ENCODE peak calls at places on chromosomes 11 and 22, in nine cellular contexts. F is sigmoid colon; Y is left lung; A is testis; Z is small intestine; T is RWPE2; V is CD8-positive, alpha-beta memory T cell; D is upper lobe of right lung; M is CD8-positive, alpha-beta T cell. J is an unnamed sample.

GRCh38 chr22:37749831-37750595 is 53.2 kb downstream of the TRIOBP start:
- DNase-seq in A (no peak), Z (no peak), T (peak; percentile 88), V (no peak), M (no peak), F (no peak), Y (no peak), D (no peak), J (peak; percentile 91)

GRCh38 chr22:24501366-24502005 is 6.4 kb downstream of the UPB1 start:
- DNase-seq in T (no peak), M (no peak), Z (no peak), F (no peak), D (peak; percentile 54), Y (no peak), A (no peak), V (no peak), J (no peak)

GRCh38 chr11:114440121-114440860 is 1.0 kb downstream of the REXO2 start:
- DNase-seq in Z (no peak), D (no peak), A (no peak), F (no peak), V (no peak), T (no peak), Y (no peak), M (no peak), J (no peak)

GRCh38 chr11:133821776-133822175 is 23.5 kb downstream of the SPATA19 start:
- DNase-seq in V (no peak), T (no peak), F (no peak), D (no peak), M (no peak), Z (peak; percentile 44), A (peak; percentile 87), Y (no peak), J (no peak)

GRCh38 chr11:27367881-27368280 is 4.9 kb upstream of the CCDC34 start:
- DNase-seq in Z (no peak), D (no peak), F (no peak), A (no peak), M (no peak), Y (no peak), T (no peak), V (no peak), J (no peak)

GRCh38 chr22:27801616-27802388 is at the start of gene MN1:
- DNase-seq in A (peak; percentile 79), F (no peak), T (no peak), Y (no peak), M (peak; percentile 39), Z (peak; percentile 12), D (peak; percentile 72), V (peak; percentile 32), J (peak; percentile 33)

GRCh38 chr11:33307984-33308383 is 50.8 kb downstream of the HIPK3 start:
- DNase-seq in F (no peak), M (no peak), Y (no peak), Z (no peak), A (no peak), V (no peak), D (no peak), T (no peak), J (no peak)

GRCh38 chr11:73404048-73404447 is 27.8 kb downstream of the RELT start:
- DNase-seq in D (no peak), M (no peak), A (peak; percentile 84), T (no peak), V (no peak), Y (peak; percentile 74), F (peak; percentile 78), Z (peak; percentile 63), J (no peak)

GRCh38 chr22:22418163-22418549 is 90.4 kb downstream of the ZNF280B start:
- DNase-seq in V (no peak), F (no peak), T (no peak), D (no peak), M (no peak), A (no peak), Y (no peak), Z (no peak), J (no peak)

GRCh38 chr11:67411785-67412152 is 3.7 kb upstream of the CARNS1 start:
- DNase-seq in A (no peak), D (no peak), T (no peak), V (no peak), F (no peak), M (no peak), Z (no peak), Y (no peak), J (no peak)

GRCh38 chr11:67410984-67411784 is 4.3 kb upstream of the CARNS1 start:
- DNase-seq in Z (no peak), F (no peak), Y (no peak), A (no peak), D (no peak), V (no peak), M (no peak), T (no peak), J (no peak)

GRCh38 chr11:67410369-67410831 is 5.1 kb upstream of the CARNS1 start:
- DNase-seq in V (no peak), Y (no peak), Z (no peak), F (no peak), T (no peak), A (no peak), D (no peak), M (no peak), J (no peak)

GRCh38 chr11:67413266-67413797 is 2.1 kb upstream of the CARNS1 start:
- DNase-seq in V (no peak), D (no peak), M (no peak), A (no peak), Z (no peak), F (no peak), T (no peak), Y (no peak), J (no peak)

GRCh38 chr11:67412495-67413179 is 2.8 kb upstream of the CARNS1 start:
- DNase-seq in Z (no peak), Y (no peak), A (no peak), M (no peak), F (no peak), T (no peak), D (no peak), V (no peak), J (no peak)
- H3K27me3 ChIP-seq in Z (peaks cover 2% of the 10 kb centered on the region), Y (no peaks in the 10 kb centered on the region), A (no peaks in the 10 kb centered on the region), M (no peaks in the 10 kb centered on the region), F (peaks cover 76% of the 10 kb centered on the region), T (no peaks in the 10 kb centered on the region), D (no peaks in the 10 kb centered on the region), V (no peaks in the 10 kb centered on the region), J (peaks cover 40% of the 10 kb centered on the region)

GRCh38 chr22:25840162-25840561 is 98.2 kb downstream of the MYO18B start:
- DNase-seq in M (no peak), F (no peak), T (no peak), V (no peak), D (no peak), Z (no peak), A (no peak), Y (no peak), J (no peak)

GRCh38 chr22:25839755-25840154 is 97.8 kb downstream of the MYO18B start:
- DNase-seq in F (no peak), A (no peak), V (no peak), Y (no peak), M (no peak), T (no peak), Z (no peak), D (no peak), J (no peak)

GRCh38 chr22:25840883-25841282 is 98.9 kb downstream of the MYO18B start:
- DNase-seq in Y (no peak), A (no peak), T (no peak), M (no peak), F (no peak), Z (no peak), V (no peak), D (no peak), J (no peak)

GRCh38 chr22:25837288-25837900 is 95.4 kb downstream of the MYO18B start:
- DNase-seq in Z (no peak), A (no peak), T (no peak), Y (no peak), F (no peak), V (no peak), D (no peak), M (no peak), J (no peak)

GRCh38 chr22:25838960-25839741 is 97.2 kb downstream of the MYO18B start:
- DNase-seq in F (no peak), V (no peak), T (no peak), Z (no peak), M (no peak), A (no peak), Y (no peak), D (no peak), J (no peak)
- H3K4me1 ChIP-seq in F (no peaks in the 10 kb centered on the region), V (no peaks in the 10 kb centered on the region), T (no peaks in the 10 kb centered on the region), Z (no peaks in the 10 kb centered on the region), M (no peaks in the 10 kb centered on the region), A (no peaks in the 10 kb centered on the region), Y (no peaks in the 10 kb centered on the region), D (no peaks in the 10 kb centered on the region), J (no peaks in the 10 kb centered on the region)

GRCh38 chr22:20434264-20434751 is 3.3 kb downstream of the SCARF2 start:
- DNase-seq in V (no peak), A (no peak), Z (no peak), T (peak; percentile 27), D (peak; percentile 35), M (no peak), Y (peak; percentile 21), F (peak; percentile 61), J (no peak)
- H3K27me3 ChIP-seq in V (peaks cover 35% of the 10 kb centered on the region), A (no peaks in the 10 kb centered on the region), Z (peaks cover 28% of the 10 kb centered on the region), T (no peaks in the 10 kb centered on the region), D (peaks cover 18% of the 10 kb centered on the region), M (peaks cover 41% of the 10 kb centered on the region), Y (peaks cover 24% of the 10 kb centered on the region), F (peaks cover 14% of the 10 kb centered on the region), J (peaks cover 97% of the 10 kb centered on the region)

GRCh38 chr11:118911113-118911879 is 14.4 kb downstream of the BCL9L start:
- DNase-seq in F (peak; percentile 76), M (no peak), T (peak; percentile 68), D (no peak), A (no peak), Y (no peak), V (no peak), Z (peak; percentile 82), J (no peak)

GRCh38 chr11:118910309-118911112 is 15.2 kb downstream of the BCL9L start:
- DNase-seq in T (peak; percentile 90), F (peak; percentile 94), V (peak; percentile 53), A (peak; percentile 72), M (peak; percentile 33), Y (peak; percentile 80), D (peak; percentile 91), Z (peak; percentile 61), J (peak; percentile 83)

GRCh38 chr11:118908931-118909618 is 16.7 kb downstream of the BCL9L start:
- DNase-seq in M (no peak), A (peak; percentile 89), D (peak; percentile 84), Y (peak; percentile 76), F (peak; percentile 97), V (no peak), T (peak; percentile 74), Z (no peak), J (no peak)

GRCh38 chr11:118908264-118908663 is 17.5 kb downstream of the BCL9L start:
- DNase-seq in T (no peak), Y (no peak), F (no peak), D (peak; percentile 40), A (no peak), Z (no peak), M (no peak), V (no peak), J (no peak)

DNA sequence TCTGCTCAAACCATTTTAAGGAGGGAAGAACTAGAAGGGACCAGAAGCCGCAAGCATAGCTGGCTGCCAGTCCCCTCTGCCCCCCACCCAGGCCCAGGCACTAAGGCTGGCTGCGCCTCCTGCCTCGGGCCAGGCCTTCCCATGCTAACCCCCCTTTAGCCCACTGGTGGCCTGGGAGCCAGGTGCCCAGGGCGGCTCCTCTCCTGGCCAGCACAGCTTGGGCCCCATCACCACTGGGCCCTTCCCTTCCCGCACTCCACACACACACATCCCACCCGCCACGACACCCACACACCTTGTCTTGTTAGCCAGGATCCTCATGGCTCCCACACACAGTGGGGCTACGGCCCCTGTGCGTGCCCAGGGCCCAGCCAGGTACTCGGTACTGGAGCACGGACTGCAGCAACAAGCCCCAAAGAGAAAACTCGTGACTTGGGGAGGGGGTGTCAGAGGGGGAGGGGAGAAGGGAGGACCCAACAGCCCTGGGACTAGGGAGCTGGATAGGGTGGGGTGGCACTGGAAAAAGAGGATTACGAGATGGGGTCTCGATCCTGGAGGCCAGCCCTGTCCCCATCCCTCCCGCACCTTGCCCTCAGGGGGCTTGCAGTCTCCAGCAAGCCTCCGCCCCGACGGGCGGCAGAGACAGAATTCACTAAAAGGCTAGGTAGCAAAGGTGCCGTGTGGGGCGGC is 16.0 kb downstream of the BCL9L start:
- DNase-seq in A (no peak), Z (no peak), M (no peak), D (no peak), Y (no peak), T (peak; percentile 49), V (no peak), F (no peak), J (no peak)
- H3K4me1 ChIP-seq in A (peaks cover 79% of the 10 kb centered on the region), Z (peaks cover 35% of the 10 kb centered on the region), M (peaks cover 75% of the 10 kb centered on the region), D (peaks cover 75% of the 10 kb centered on the region), Y (peaks cover 81% of the 10 kb centered on the region), T (peaks cover 42% of the 10 kb centered on the region), V (peaks cover 79% of the 10 kb centered on the region), F (peaks cover 80% of the 10 kb centered on the region), J (peaks cover 44% of the 10 kb centered on the region)